ENCODE peak calls at places on chromosomes 4 and X, in eight cellular contexts. Y is spleen, R is HT-29, I is NCI-H1092 treated with DMSO at 0.1 percent for 48 hours, Q is dermis microvascular lymphatic vessel endothelial cell, X is AG08396, C is choroid plexus epithelial cell, F is Calu3. B is an unnamed sample.

GRCh38 chr4:60865238-60865637 is 334.9 kb upstream of the ADGRL3 start:
- DNase-seq in X (no peak), R (peak), Y (no peak), I (peak), C (peak), F (no peak), Q (no peak), B (no peak)

GRCh38 chr4:2634014-2634413 is 97.6 kb downstream of the FAM193A start:
- DNase-seq in R (no peak), Y (no peak), Q (no peak), C (no peak), F (no peak), X (no peak), I (no peak), B (no peak)

GRCh38 chr4:66736593-66736992 is 808.7 kb downstream of the CENPC start:
- DNase-seq in C (no peak), X (no peak), R (no peak), I (peak), Q (no peak), F (peak), Y (no peak), B (no peak)

GRCh38 chrX:133535066-133535465 is 119.8 kb upstream of the GPC4 start:
- DNase-seq in Q (no peak), Y (no peak), X (no peak), F (no peak), C (no peak), R (no peak), I (no peak), B (no peak)

GRCh38 chr4:173014113-173014558 is 154.5 kb upstream of the GALNT7 start:
- DNase-seq in R (no peak), C (peak), I (no peak), F (peak), Y (no peak), X (peak), Q (peak), B (peak)

GRCh38 chrX:69807400-69807799 is 191.5 kb downstream of the EDA start:
- DNase-seq in Y (no peak), C (no peak), Q (no peak), F (no peak), X (no peak), R (no peak), I (no peak), B (no peak)

GRCh38 chr4:26048962-26049361 is 134.9 kb downstream of the SMIM20 start:
- DNase-seq in X (no peak), C (peak), R (no peak), F (no peak), Y (no peak), Q (no peak), I (no peak), B (no peak)

GRCh38 chr4:143489116-143489515 is 24.4 kb upstream of the SMARCA5 start:
- DNase-seq in I (no peak), R (no peak), Q (no peak), X (no peak), F (no peak), C (peak), Y (no peak), B (no peak)

GRCh38 chr4:152197211-152197610 is 338.7 kb downstream of the FBXW7 start:
- DNase-seq in Y (no peak), F (no peak), I (no peak), X (no peak), Q (no peak), C (no peak), R (no peak), B (no peak)

GRCh38 chr4:4950891-4951290 is 68.4 kb downstream of the CYTL1 start:
- DNase-seq in F (no peak), R (no peak), X (no peak), Y (no peak), I (no peak), C (no peak), Q (no peak), B (no peak)

GRCh38 chr4:81032174-81032551 is 1.7 kb downstream of the BMP3 start:
- DNase-seq in F (no peak), I (no peak), X (no peak), R (no peak), Y (no peak), Q (no peak), C (no peak), B (no peak)

GRCh38 chrX:118100091-118100490 is 16.5 kb downstream of the KLHL13 start:
- DNase-seq in R (no peak), X (no peak), Q (no peak), C (no peak), Y (no peak), I (no peak), F (no peak), B (no peak)

GRCh38 chr4:41134581-41134980 is 79.8 kb downstream of the APBB2 start:
- DNase-seq in X (no peak), C (no peak), Q (no peak), I (no peak), Y (no peak), R (no peak), F (no peak), B (no peak)

GRCh38 chr4:75344915-75345314 is 169.3 kb downstream of the RCHY1 start:
- DNase-seq in C (peak), I (no peak), R (peak), F (no peak), Y (no peak), X (peak), Q (no peak), B (no peak)

GRCh38 chrX:1578511-1579173 is 12.8 kb upstream of the AKAP17A start:
- DNase-seq in Q (no peak), Y (no peak), F (no peak), R (no peak), X (no peak), C (no peak), I (no peak), B (no peak)

GRCh38 chrX:67426946-67427345 is 116.9 kb upstream of the AR start:
- DNase-seq in Y (no peak), I (no peak), X (no peak), F (no peak), R (peak), Q (no peak), C (no peak), B (no peak)

GRCh38 chrX:38760883-38761282 is 40.4 kb upstream of the MID1IP1 start:
- DNase-seq in R (no peak), Y (no peak), F (no peak), X (no peak), C (no peak), I (no peak), Q (no peak), B (no peak)

GRCh38 chr4:26267087-26267486 is 53.7 kb upstream of the RBPJ start:
- DNase-seq in X (peak), Q (no peak), I (no peak), F (no peak), C (no peak), R (no peak), Y (no peak), B (no peak)

GRCh38 chr4:900073-900472 is 32.0 kb downstream of the GAK start:
- DNase-seq in C (no peak), F (no peak), Y (no peak), Q (no peak), I (no peak), X (no peak), R (no peak), B (no peak)

GRCh38 chrX:110327336-110327735 is 9.5 kb upstream of the AMMECR1 start:
- DNase-seq in Q (no peak), X (no peak), R (no peak), I (no peak), F (no peak), C (no peak), Y (no peak), B (no peak)

GRCh38 chrX:9122504-9123245 is 88.7 kb upstream of the FAM9B start:
- DNase-seq in R (no peak), C (peak), F (no peak), Y (no peak), X (no peak), I (no peak), Q (no peak), B (no peak)

GRCh38 chrX:140664939-140665338 is 44.6 kb upstream of the LINC00632 start:
- DNase-seq in R (peak), Y (no peak), I (no peak), C (peak), Q (peak), X (no peak), F (no peak), B (no peak)

GRCh38 chr4:8090312-8090711 is 68.3 kb downstream of the ABLIM2 start:
- DNase-seq in Y (no peak), C (peak), I (no peak), R (peak), X (no peak), F (no peak), Q (peak), B (no peak)

GRCh38 chr4:135382280-135382679 is 1180.7 kb upstream of the PABPC4L start:
- DNase-seq in Y (no peak), C (peak), X (no peak), I (no peak), R (no peak), Q (no peak), F (no peak), B (no peak)

GRCh38 chr4:143253156-143253555 is 68.4 kb downstream of the USP38 start:
- DNase-seq in Y (no peak), F (no peak), R (no peak), I (no peak), Q (peak), X (no peak), C (no peak), B (no peak)

GRCh38 chr4:85028910-85029309 is 62.4 kb upstream of the WDFY3 start:
- DNase-seq in I (peak), Y (no peak), F (no peak), X (no peak), R (no peak), Q (no peak), C (peak), B (no peak)

GRCh38 chrX:130746709-130747347 is 156.2 kb downstream of the ENOX2 start:
- DNase-seq in C (peak), R (no peak), Y (no peak), X (no peak), I (no peak), F (no peak), Q (no peak), B (no peak)

GRCh38 chrX:151084454-151084853 is 91.9 kb upstream of the GPR50 start:
- DNase-seq in X (no peak), F (no peak), R (no peak), C (no peak), I (no peak), Y (no peak), Q (no peak), B (no peak)

GRCh38 chr4:88713782-88714181 is 16.2 kb upstream of the NAP1L5 start:
- DNase-seq in R (no peak), C (no peak), F (no peak), Q (no peak), I (no peak), X (no peak), Y (no peak), B (no peak)

B was measured in NCI-H1436.